ENCODE peak calls at places on chromosomes 11 and 22, in seven cellular contexts. One of them, this sample, is unnamed.

GRCh38 chr11:112315861-112316739 is 55.4 kb upstream of the PLET1 start:
- DNase-seq in neural crest cell: no peak
- DNase-seq in stomach: no peak
- DNase-seq in GM23338: no peak
- DNase-seq in endothelial cell of umbilical vein: no peak
- DNase-seq in tibial nerve: no peak
- DNase-seq in endothelial cell: no peak
- DNase-seq in this sample: no peak

GRCh38 chr22:44291265-44292006 is 21.3 kb downstream of the SHISAL1 start:
- DNase-seq in neural crest cell: no peak
- DNase-seq in stomach: no peak
- DNase-seq in GM23338: no peak
- DNase-seq in endothelial cell of umbilical vein: no peak
- DNase-seq in tibial nerve: no peak
- DNase-seq in endothelial cell: no peak
- DNase-seq in this sample: no peak

GRCh38 chr22:45090364-45090960 is 73.3 kb upstream of the NUP50 start:
- DNase-seq in neural crest cell: peak
- DNase-seq in stomach: peak
- DNase-seq in GM23338: peak
- DNase-seq in endothelial cell of umbilical vein: no peak
- DNase-seq in tibial nerve: no peak
- DNase-seq in endothelial cell: no peak
- DNase-seq in this sample: no peak

GRCh38 chr11:118791961-118792578 is 1.1 kb upstream of the DDX6 start:
- DNase-seq in neural crest cell: no peak
- DNase-seq in stomach: peak
- DNase-seq in GM23338: peak
- DNase-seq in endothelial cell of umbilical vein: no peak
- DNase-seq in tibial nerve: no peak
- DNase-seq in endothelial cell: peak
- DNase-seq in this sample: no peak

GRCh38 chr11:4713241-4713640 is 8.7 kb downstream of the MMP26 start:
- DNase-seq in neural crest cell: no peak
- DNase-seq in stomach: no peak
- DNase-seq in GM23338: no peak
- DNase-seq in endothelial cell of umbilical vein: no peak
- DNase-seq in tibial nerve: no peak
- DNase-seq in endothelial cell: no peak
- DNase-seq in this sample: no peak

GRCh38 chr11:97414801-97415200 is 1025.0 kb downstream of the JRKL start:
- DNase-seq in neural crest cell: no peak
- DNase-seq in stomach: no peak
- DNase-seq in GM23338: no peak
- DNase-seq in endothelial cell of umbilical vein: no peak
- DNase-seq in tibial nerve: no peak
- DNase-seq in endothelial cell: no peak
- DNase-seq in this sample: no peak

GRCh38 chr22:32473388-32473952 is 1.1 kb upstream of the FBXO7 start:
- DNase-seq in neural crest cell: peak
- DNase-seq in stomach: no peak
- DNase-seq in GM23338: peak
- DNase-seq in endothelial cell of umbilical vein: peak
- DNase-seq in tibial nerve: no peak
- DNase-seq in endothelial cell: peak
- DNase-seq in this sample: no peak

GRCh38 chr11:46952553-46952952 is 16.0 kb downstream of the CSTPP1 start:
- DNase-seq in neural crest cell: no peak
- DNase-seq in stomach: no peak
- DNase-seq in GM23338: no peak
- DNase-seq in endothelial cell of umbilical vein: peak
- DNase-seq in tibial nerve: no peak
- DNase-seq in endothelial cell: no peak
- DNase-seq in this sample: no peak

GRCh38 chr11:82731691-82732277 is 1.9 kb downstream of the FAM181B start:
- DNase-seq in neural crest cell: no peak
- DNase-seq in stomach: no peak
- DNase-seq in GM23338: peak
- DNase-seq in endothelial cell of umbilical vein: no peak
- DNase-seq in tibial nerve: no peak
- DNase-seq in endothelial cell: no peak
- DNase-seq in this sample: no peak

GRCh38 chr11:22671751-22672150 is 5.3 kb downstream of the GAS2 start:
- DNase-seq in neural crest cell: no peak
- DNase-seq in stomach: no peak
- DNase-seq in GM23338: no peak
- DNase-seq in endothelial cell of umbilical vein: no peak
- DNase-seq in tibial nerve: no peak
- DNase-seq in endothelial cell: no peak
- DNase-seq in this sample: no peak

GRCh38 chr11:59822989-59823566 is 12.5 kb upstream of the MRPL16 start:
- DNase-seq in neural crest cell: peak
- DNase-seq in stomach: peak
- DNase-seq in GM23338: peak
- DNase-seq in endothelial cell of umbilical vein: peak
- DNase-seq in tibial nerve: no peak
- DNase-seq in endothelial cell: peak
- DNase-seq in this sample: peak

GRCh38 chr11:104219081-104219480 is 55.1 kb upstream of the PDGFD start:
- DNase-seq in neural crest cell: no peak
- DNase-seq in stomach: no peak
- DNase-seq in GM23338: no peak
- DNase-seq in endothelial cell of umbilical vein: no peak
- DNase-seq in tibial nerve: no peak
- DNase-seq in endothelial cell: no peak
- DNase-seq in this sample: no peak

GRCh38 chr11:108647701-108648527 is 17.0 kb upstream of the DDX10 start:
- DNase-seq in neural crest cell: peak
- DNase-seq in stomach: peak
- DNase-seq in GM23338: peak
- DNase-seq in endothelial cell of umbilical vein: peak
- DNase-seq in tibial nerve: no peak
- DNase-seq in endothelial cell: peak
- DNase-seq in this sample: no peak

GRCh38 chr22:35220221-35220620 is 37.1 kb upstream of the HMGXB4 start:
- DNase-seq in neural crest cell: no peak
- DNase-seq in stomach: no peak
- DNase-seq in GM23338: no peak
- DNase-seq in endothelial cell of umbilical vein: no peak
- DNase-seq in tibial nerve: no peak
- DNase-seq in endothelial cell: no peak
- DNase-seq in this sample: no peak

GRCh38 chr11:44952082-44952481 is 1.4 kb upstream of the TP53I11 start:
- DNase-seq in neural crest cell: no peak
- DNase-seq in stomach: no peak
- DNase-seq in GM23338: no peak
- DNase-seq in endothelial cell of umbilical vein: no peak
- DNase-seq in tibial nerve: no peak
- DNase-seq in endothelial cell: no peak
- DNase-seq in this sample: no peak

GRCh38 chr11:25758145-25758661 is 573.7 kb upstream of the ANO3 start:
- DNase-seq in neural crest cell: no peak
- DNase-seq in stomach: no peak
- DNase-seq in GM23338: no peak
- DNase-seq in endothelial cell of umbilical vein: no peak
- DNase-seq in tibial nerve: no peak
- DNase-seq in endothelial cell: no peak
- DNase-seq in this sample: no peak

GRCh38 chr11:56543157-56543556 is at the start of gene OR5M11:
- DNase-seq in neural crest cell: no peak
- DNase-seq in stomach: no peak
- DNase-seq in GM23338: no peak
- DNase-seq in endothelial cell of umbilical vein: no peak
- DNase-seq in tibial nerve: no peak
- DNase-seq in endothelial cell: no peak
- DNase-seq in this sample: no peak

DNA sequence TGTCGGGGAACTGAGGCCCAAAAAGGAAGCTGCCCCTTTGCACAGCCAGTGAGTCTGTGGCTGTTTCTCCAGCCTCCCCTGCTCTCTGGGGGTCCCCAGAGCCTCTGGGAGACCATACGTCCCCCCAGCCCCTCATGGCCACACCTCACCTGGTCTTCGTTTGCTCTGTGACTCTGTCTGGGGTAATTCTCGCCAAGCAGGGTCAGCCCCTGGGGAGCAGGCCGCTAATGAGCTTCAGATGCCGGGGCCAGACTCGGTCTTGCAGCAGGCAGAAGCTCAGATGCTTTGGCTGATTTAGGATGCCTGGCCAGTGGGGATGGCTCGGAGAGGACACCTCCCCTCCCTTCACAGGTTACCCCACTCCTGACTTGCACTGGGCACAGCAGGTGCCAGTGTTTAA is 24.1 kb upstream of the WNT11 start:
- DNase-seq in neural crest cell: no peak
- DNase-seq in stomach: no peak
- DNase-seq in GM23338: no peak
- DNase-seq in endothelial cell of umbilical vein: no peak
- DNase-seq in tibial nerve: no peak
- DNase-seq in endothelial cell: no peak
- DNase-seq in this sample: no peak
- TF ChIP-seq CTCF in neural crest cell: no peak
- TF ChIP-seq CTCF in stomach: no peak
- TF ChIP-seq CTCF in GM23338: no peak
- TF ChIP-seq CTCF in endothelial cell of umbilical vein: no peak
- TF ChIP-seq CTCF in tibial nerve: no peak
- TF ChIP-seq CTCF in endothelial cell: no peak
- TF ChIP-seq CTCF in this sample: no peak

DNA sequence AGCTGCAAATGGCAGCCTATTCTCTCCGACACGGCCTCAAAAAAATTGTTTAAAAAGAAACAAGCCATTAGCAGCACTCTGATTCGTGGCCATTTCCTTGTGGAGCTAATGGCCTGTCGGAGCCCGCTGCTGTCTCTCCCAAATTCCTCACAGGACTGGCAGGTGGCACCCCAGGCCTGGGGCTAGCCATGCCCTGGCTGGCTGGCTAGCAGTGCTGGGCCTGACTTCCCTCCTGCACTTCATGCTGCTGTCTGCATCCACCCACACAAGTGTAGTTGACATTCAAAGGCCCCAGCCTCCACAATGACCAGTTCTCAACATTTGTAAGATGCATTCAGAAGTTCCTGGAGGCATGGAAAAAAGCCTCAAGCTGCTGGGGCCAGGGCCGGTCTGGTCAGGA is 61.5 kb downstream of the SMCO4 start:
- DNase-seq in neural crest cell: no peak
- DNase-seq in stomach: no peak
- DNase-seq in GM23338: no peak
- DNase-seq in endothelial cell of umbilical vein: no peak
- DNase-seq in tibial nerve: no peak
- DNase-seq in endothelial cell: no peak
- DNase-seq in this sample: no peak
- TF ChIP-seq CTCF in neural crest cell: no peak
- TF ChIP-seq CTCF in stomach: no peak
- TF ChIP-seq CTCF in GM23338: no peak
- TF ChIP-seq CTCF in endothelial cell of umbilical vein: no peak
- TF ChIP-seq CTCF in tibial nerve: no peak
- TF ChIP-seq CTCF in endothelial cell: no peak
- TF ChIP-seq CTCF in this sample: no peak

DNA sequence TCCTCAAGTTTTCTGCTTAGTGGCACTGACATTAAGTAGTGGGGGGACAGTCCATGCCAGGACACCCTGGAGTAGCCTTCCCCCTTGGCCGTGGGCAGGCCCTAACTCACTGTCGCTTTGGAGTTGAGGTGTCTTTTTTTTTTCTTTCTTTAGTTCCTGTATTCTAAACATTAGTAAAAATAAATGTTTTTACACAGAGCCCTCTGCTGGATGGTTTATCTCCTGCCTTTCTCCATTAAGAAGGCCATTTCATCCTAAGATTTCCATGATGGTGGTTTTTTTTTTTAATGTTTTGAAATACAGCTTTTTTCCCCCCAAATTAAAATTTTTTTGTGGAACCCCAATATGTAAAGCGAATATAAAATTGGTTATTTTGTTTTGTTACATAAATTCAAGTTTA is 1.8 kb upstream of the TIGD3 start:
- DNase-seq in neural crest cell: no peak
- DNase-seq in stomach: no peak
- DNase-seq in GM23338: no peak
- DNase-seq in endothelial cell of umbilical vein: peak
- DNase-seq in tibial nerve: no peak
- DNase-seq in endothelial cell: no peak
- DNase-seq in this sample: no peak
- TF ChIP-seq CTCF in neural crest cell: peak
- TF ChIP-seq CTCF in stomach: no peak
- TF ChIP-seq CTCF in GM23338: peak
- TF ChIP-seq CTCF in endothelial cell of umbilical vein: peak
- TF ChIP-seq CTCF in tibial nerve: no peak
- TF ChIP-seq CTCF in endothelial cell: no peak
- TF ChIP-seq CTCF in this sample: peak

DNA sequence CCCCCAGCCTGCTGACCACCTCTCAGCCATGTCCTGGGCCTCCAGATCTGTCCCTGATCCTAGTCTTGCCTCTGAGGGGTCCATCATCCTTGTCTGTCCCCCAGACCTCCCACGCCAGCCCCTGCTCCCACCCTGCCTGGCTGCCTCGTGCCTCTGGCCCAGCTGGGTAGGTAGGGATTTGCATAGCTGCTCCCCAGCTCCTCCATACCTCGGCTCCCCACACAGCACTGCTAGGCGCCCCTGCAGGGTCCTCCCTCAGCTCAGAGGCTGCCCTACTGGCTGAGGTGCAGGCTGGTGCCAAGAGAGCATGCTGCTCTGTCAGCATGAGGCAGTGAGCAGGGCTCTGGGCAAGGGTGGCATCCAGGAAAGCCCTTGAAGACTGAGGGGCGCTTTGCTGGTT is 47.7 kb downstream of the NFAM1 start:
- DNase-seq in neural crest cell: no peak
- DNase-seq in stomach: no peak
- DNase-seq in GM23338: no peak
- DNase-seq in endothelial cell of umbilical vein: no peak
- DNase-seq in tibial nerve: no peak
- DNase-seq in endothelial cell: no peak
- DNase-seq in this sample: no peak
- TF ChIP-seq CTCF in neural crest cell: no peak
- TF ChIP-seq CTCF in stomach: no peak
- TF ChIP-seq CTCF in GM23338: no peak
- TF ChIP-seq CTCF in endothelial cell of umbilical vein: no peak
- TF ChIP-seq CTCF in tibial nerve: no peak
- TF ChIP-seq CTCF in endothelial cell: no peak
- TF ChIP-seq CTCF in this sample: no peak

This sample was measured in CD14-positive monocyte.